ENCODE peak calls at places on chromosomes 2 and 18, in nine cellular contexts. L is foreskin fibroblast, H is retina, P is head of caudate nucleus, Y is mesenteric fat pad, M is SHP77, N is Calu3, G is mesothelial cell of epicardium, W is endodermal cell. O is an unnamed sample.

GRCh38 chr2:158128168-158128973 is 26.7 kb downstream of the UPP2 start:
- DNase-seq in P (no peak), L (no peak), G (no peak), W (no peak), M (no peak), N (peak), Y (no peak), H (no peak), O (peak)

GRCh38 chr2:224206816-224207215 is 167.7 kb upstream of the SERPINE2 start:
- DNase-seq in G (no peak), H (no peak), Y (no peak), M (no peak), L (no peak), P (no peak), W (no peak), N (no peak), O (no peak)

GRCh38 chr2:28539095-28539494 is 43.2 kb downstream of the PLB1 start:
- DNase-seq in G (no peak), P (peak), Y (no peak), L (no peak), W (no peak), N (no peak), H (no peak), M (no peak), O (peak)

GRCh38 chr18:78740876-78741275 is 238.7 kb upstream of the SALL3 start:
- DNase-seq in H (no peak), N (no peak), M (no peak), W (peak), Y (peak), G (no peak), P (no peak), L (no peak), O (no peak)

GRCh38 chr2:196101325-196101981 is 32.8 kb upstream of the DNAH7 start:
- DNase-seq in N (no peak), W (no peak), H (no peak), L (peak), M (no peak), P (no peak), G (no peak), Y (no peak), O (peak)

GRCh38 chr2:16194530-16194929 is 254.2 kb downstream of the MYCN start:
- DNase-seq in N (no peak), H (no peak), L (no peak), Y (no peak), P (no peak), W (no peak), M (no peak), G (no peak), O (no peak)

GRCh38 chr2:138531913-138532312 is 30.3 kb downstream of the SPOPL start:
- DNase-seq in Y (no peak), H (no peak), W (no peak), P (no peak), N (no peak), G (no peak), M (no peak), L (peak), O (peak)

GRCh38 chr2:181250691-181251090 is 206.5 kb upstream of the ITGA4 start:
- DNase-seq in M (no peak), G (no peak), W (no peak), P (no peak), Y (no peak), N (no peak), H (no peak), L (peak), O (no peak)

GRCh38 chr2:203846490-203847105 is 21.0 kb upstream of the CTLA4 start:
- DNase-seq in W (no peak), L (no peak), P (no peak), N (no peak), Y (no peak), H (no peak), M (no peak), G (no peak), O (no peak)

GRCh38 chr2:15622614-15623480 is 31.2 kb downstream of the DDX1 start:
- DNase-seq in W (no peak), H (no peak), G (no peak), M (no peak), L (no peak), Y (no peak), N (no peak), P (no peak), O (no peak)

GRCh38 chr2:183059561-183059960 is 19.0 kb upstream of the DUSP19 start:
- DNase-seq in Y (no peak), N (no peak), L (peak), G (no peak), H (no peak), P (no peak), W (no peak), M (no peak), O (no peak)

GRCh38 chr2:188024811-188025210 is 266.9 kb upstream of the GULP1 start:
- DNase-seq in Y (no peak), H (no peak), W (no peak), N (no peak), M (no peak), L (peak), P (no peak), G (no peak), O (no peak)

GRCh38 chr2:100265226-100265625 is 57.1 kb downstream of the LONRF2 start:
- DNase-seq in Y (peak), N (no peak), M (no peak), P (no peak), L (no peak), H (no peak), W (no peak), G (no peak), O (no peak)

GRCh38 chr2:231181848-231182247 is 16.6 kb upstream of the ARMC9 start:
- DNase-seq in M (peak), N (peak), G (no peak), H (no peak), P (no peak), L (peak), W (peak), Y (no peak), O (peak)

GRCh38 chr18:6370410-6370809 is 44.3 kb downstream of the L3MBTL4 start:
- DNase-seq in Y (no peak), G (no peak), M (peak), W (no peak), N (no peak), P (no peak), H (no peak), L (no peak), O (no peak)

GRCh38 chr2:284896-285492 is 2.9 kb downstream of the ALKAL2 start:
- DNase-seq in N (no peak), G (no peak), M (no peak), Y (no peak), W (no peak), P (no peak), H (no peak), L (peak), O (no peak)

GRCh38 chr18:79987566-79987965 is 797 bp downstream of the TXNL4A start:
- DNase-seq in Y (no peak), L (no peak), M (no peak), N (no peak), W (no peak), P (no peak), G (no peak), H (no peak), O (no peak)

GRCh38 chr2:132583666-132584360 is 86.2 kb downstream of the LYPD1 start:
- DNase-seq in H (no peak), M (no peak), L (no peak), W (peak), G (no peak), Y (no peak), P (no peak), N (no peak), O (no peak)

GRCh38 chr2:165725421-165725820 is 68.6 kb downstream of the GALNT3 start:
- DNase-seq in M (no peak), W (no peak), Y (no peak), N (no peak), P (no peak), G (no peak), L (peak), H (no peak), O (no peak)